ENCODE peak calls at places on chromosomes 6 and 20, in eight cellular contexts. C, F, V, Z, L, G, T and Q are unnamed samples. For H3K9me3, the result is how much of the 10 kb centered on the place peaks cover.

GRCh38 chr6:83417880-83418663 is 12.8 kb downstream of the ME1 start:
- DNase-seq in T (peak), V (peak), L (peak), C (no peak), G (peak), Z (peak), F (peak), Q (no peak)

GRCh38 chr20:9110365-9110764 is 41.5 kb downstream of the PLCB4 start:
- DNase-seq in Z (no peak), C (no peak), G (peak), T (peak), F (no peak), L (peak), V (no peak), Q (no peak)

GRCh38 chr20:34791289-34792020 is 34.0 kb downstream of the NCOA6 start:
- DNase-seq in L (peak), C (no peak), Z (no peak), T (peak), V (no peak), G (peak), F (no peak), Q (no peak)

GRCh38 chr6:24004062-24004461 is 122.0 kb upstream of the NRSN1 start:
- DNase-seq in Z (no peak), L (peak), C (no peak), F (no peak), T (no peak), G (peak), V (no peak), Q (no peak)

GRCh38 chr6:74480561-74480960 is 725.3 kb downstream of the COL12A1 start:
- DNase-seq in V (no peak), C (no peak), F (no peak), L (no peak), T (peak), G (no peak), Z (no peak), Q (no peak)

GRCh38 chr6:129030231-129030630 is 147.3 kb downstream of the LAMA2 start:
- DNase-seq in T (no peak), C (no peak), F (no peak), V (no peak), L (no peak), Z (no peak), G (no peak), Q (no peak)

GRCh38 chr6:87344513-87344912 is at the start of gene C6orf163:
- DNase-seq in C (no peak), Z (no peak), G (no peak), F (no peak), V (no peak), T (no peak), L (no peak), Q (no peak)

GRCh38 chr6:27582928-27583725 is 110.2 kb upstream of the ZNF184 start:
- DNase-seq in C (peak), Z (no peak), L (peak), G (peak), T (peak), V (peak), F (peak), Q (no peak)

GRCh38 chr6:138477913-138478539 is 21.3 kb downstream of the NHSL1 start:
- DNase-seq in L (no peak), C (no peak), V (no peak), Z (no peak), G (no peak), T (no peak), F (no peak), Q (no peak)

GRCh38 chr6:150293423-150294280 is 75.2 kb upstream of the IYD start:
- DNase-seq in F (peak), T (peak), C (no peak), G (peak), L (peak), V (no peak), Z (peak), Q (no peak)

GRCh38 chr20:25203891-25204320 is 8.4 kb downstream of the ENTPD6 start:
- DNase-seq in Z (no peak), L (no peak), T (no peak), G (no peak), F (no peak), C (no peak), V (no peak), Q (no peak)

GRCh38 chr20:25204550-25205276 is 9.2 kb downstream of the ENTPD6 start:
- DNase-seq in T (no peak), L (no peak), Z (no peak), C (no peak), F (peak), V (no peak), G (no peak), Q (no peak)

GRCh38 chr20:25207149-25207959 is 11.8 kb downstream of the ENTPD6 start:
- DNase-seq in Z (no peak), C (no peak), L (no peak), T (no peak), G (no peak), F (no peak), V (no peak), Q (no peak)

GRCh38 chr20:25206063-25206403 is 10.5 kb downstream of the ENTPD6 start:
- DNase-seq in V (no peak), L (no peak), T (no peak), C (no peak), Z (no peak), G (no peak), F (no peak), Q (no peak)

GRCh38 chr20:25205277-25206062 is 10.0 kb downstream of the ENTPD6 start:
- DNase-seq in L (no peak), V (no peak), Z (no peak), G (no peak), C (no peak), T (no peak), F (peak), Q (no peak)
- H3K27ac ChIP-seq in L (no peak), V (no peak), Z (no peak), G (no peak), C (no peak), T (no peak), F (peak), Q (no peak)

GRCh38 chr20:56032251-56032650 is 26.9 kb upstream of the CBLN4 start:
- DNase-seq in G (no peak), L (peak), T (no peak), C (no peak), Z (peak), V (no peak), F (no peak), Q (no peak)
- H3K9me3 ChIP-seq in G (under half), L (under half), T (under half), C (under half), Z (under half), V (under half), F (under half), Q (under half)

DNA sequence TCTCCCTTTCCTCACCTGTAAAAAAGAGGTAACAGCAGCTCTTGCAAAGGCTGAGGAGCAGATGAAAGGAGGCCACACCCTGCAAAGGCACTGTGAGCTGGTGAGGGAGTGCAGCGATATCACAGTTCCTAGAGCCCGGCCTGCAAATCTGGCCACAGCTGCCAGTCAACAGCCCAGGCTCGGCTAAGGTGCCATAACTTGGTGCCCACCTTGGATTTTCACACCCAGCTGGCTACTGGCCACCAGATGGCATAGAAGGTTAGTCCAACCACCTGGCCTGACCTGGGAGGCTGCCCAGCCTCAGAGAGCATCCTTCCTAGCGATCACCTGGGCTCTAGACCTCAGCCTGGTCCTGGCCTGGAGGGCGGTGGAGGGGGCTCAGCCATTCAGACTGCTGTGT is 46.8 kb downstream of the KCNB1 start:
- DNase-seq in T (no peak), V (no peak), Z (no peak), F (no peak), G (no peak), L (no peak), C (no peak), Q (no peak)
- H3K4me3 ChIP-seq in T (no peak), V (no peak), Z (no peak), F (no peak), G (no peak), L (no peak), C (no peak), Q (no peak)

DNA sequence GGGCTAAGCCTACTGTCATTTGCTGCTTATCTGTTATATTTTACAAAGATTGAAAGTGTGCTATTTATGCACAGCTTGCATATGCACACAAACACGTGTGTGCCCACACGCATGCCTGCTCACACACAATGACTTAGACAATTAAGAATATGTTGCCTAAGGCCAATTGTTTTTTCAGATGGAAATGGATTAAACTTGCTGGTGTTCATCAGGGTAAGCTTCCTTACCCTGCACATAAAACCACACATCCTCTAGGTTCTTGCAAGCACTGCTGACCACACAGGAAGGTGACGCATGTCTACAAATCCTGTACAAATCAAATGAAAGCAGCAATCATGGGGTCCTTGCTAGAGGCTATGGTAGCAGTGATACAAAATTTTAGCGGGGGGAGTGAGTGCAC is 58.4 kb downstream of the GJA10 start:
- DNase-seq in C (no peak), L (peak), G (peak), V (no peak), Z (no peak), F (peak), T (peak), Q (peak)
- H3K27ac ChIP-seq in C (no peak), L (no peak), G (peak), V (no peak), Z (no peak), F (peak), T (no peak), Q (no peak)